ENCODE peak calls at places on chromosomes 13 and 19, in ten cellular contexts. G, I, Y, C, P, T, V, N, Q and F are unnamed samples.

GRCh38 chr19:30069535-30070197 is 127.6 kb downstream of the URI1 start:
- DNase-seq in G (peak; percentile 14), I (no peak), Y (no peak), C (no peak), P (no peak), T (no peak), V (peak; percentile 5), N (no peak), Q (no peak), F (peak; percentile 5)

GRCh38 chr19:6113616-6114188 is 3.4 kb upstream of the RFX2 start:
- DNase-seq in G (peak; percentile 32), I (no peak), Y (no peak), C (no peak), P (no peak), T (no peak), V (no peak), N (no peak), Q (no peak), F (no peak)

GRCh38 chr13:112896736-112897602 is 72.0 kb upstream of the MCF2L start:
- DNase-seq in G (no peak), I (no peak), Y (no peak), C (no peak), P (no peak), T (no peak), V (no peak), N (no peak), Q (no peak), F (peak; percentile 10)

GRCh38 chr13:33940256-33940655 is 122.3 kb downstream of the RFC3 start:
- DNase-seq in G (no peak), I (no peak), Y (no peak), C (no peak), P (no peak), T (no peak), V (no peak), N (no peak), Q (no peak), F (no peak)

GRCh38 chr19:58571575-58571947 is 1.6 kb downstream of the MZF1 start:
- DNase-seq in G (no peak), I (no peak), Y (no peak), C (no peak), P (no peak), T (no peak), V (no peak), N (no peak), Q (no peak), F (no peak)

GRCh38 chr13:107680115-107680514 is 535.2 kb downstream of the LIG4 start:
- DNase-seq in G (no peak), I (no peak), Y (peak; percentile 33), C (no peak), P (no peak), T (no peak), V (no peak), N (no peak), Q (no peak), F (no peak)

GRCh38 chr13:76463314-76463713 is 422.9 kb downstream of the KCTD12 start:
- DNase-seq in G (no peak), I (no peak), Y (no peak), C (no peak), P (no peak), T (no peak), V (no peak), N (no peak), Q (no peak), F (no peak)

GRCh38 chr13:27919934-27920676 is at the start of gene PDX1:
- DNase-seq in G (peak; percentile 70), I (no peak), Y (peak; percentile 58), C (no peak), P (no peak), T (no peak), V (peak; percentile 80), N (no peak), Q (no peak), F (peak; percentile 71)

GRCh38 chr13:54379461-54379860 is 1350.8 kb downstream of the OLFM4 start:
- DNase-seq in G (no peak), I (no peak), Y (no peak), C (no peak), P (no peak), T (no peak), V (no peak), N (no peak), Q (no peak), F (no peak)

GRCh38 chr19:53865918-53866696 is 1.6 kb upstream of the MYADM start:
- DNase-seq in G (peak; percentile 71), I (peak; percentile 46), Y (peak; percentile 57), C (peak; percentile 72), P (peak; percentile 67), T (peak; percentile 63), V (peak; percentile 78), N (peak; percentile 94), Q (peak; percentile 66), F (peak; percentile 82)

GRCh38 chr19:16417660-16418596 is 53.8 kb downstream of the EPS15L1 start:
- DNase-seq in G (peak; percentile 75), I (peak; percentile 61), Y (peak; percentile 70), C (peak; percentile 63), P (peak; percentile 80), T (peak; percentile 62), V (peak; percentile 89), N (peak; percentile 64), Q (peak; percentile 40), F (peak; percentile 79)

GRCh38 chr19:19782783-19783182 is 38.8 kb downstream of the ZNF506 start:
- DNase-seq in G (no peak), I (no peak), Y (no peak), C (no peak), P (no peak), T (no peak), V (no peak), N (no peak), Q (no peak), F (no peak)

GRCh38 chr19:49712397-49712859 is 21.5 kb downstream of the CPT1C start:
- DNase-seq in G (no peak), I (peak; percentile 28), Y (peak; percentile 78), C (no peak), P (no peak), T (peak; percentile 60), V (peak; percentile 96), N (peak; percentile 47), Q (no peak), F (peak; percentile 65)

GRCh38 chr19:35901854-35902661 is at the start of gene HCST:
- DNase-seq in G (no peak), I (no peak), Y (no peak), C (no peak), P (no peak), T (no peak), V (no peak), N (no peak), Q (no peak), F (no peak)

GRCh38 chr19:326851-327250 is 17.7 kb downstream of the MIER2 start:
- DNase-seq in G (no peak), I (no peak), Y (no peak), C (no peak), P (no peak), T (no peak), V (no peak), N (no peak), Q (no peak), F (no peak)

GRCh38 chr13:112770504-112770903 is 80.7 kb downstream of the ATP11A start:
- DNase-seq in G (no peak), I (no peak), Y (no peak), C (no peak), P (no peak), T (no peak), V (peak; percentile 23), N (no peak), Q (no peak), F (no peak)

GRCh38 chr13:32407854-32408253 is 20.1 kb downstream of the N4BP2L1 start:
- DNase-seq in G (no peak), I (no peak), Y (no peak), C (no peak), P (no peak), T (no peak), V (no peak), N (no peak), Q (no peak), F (no peak)

GRCh38 chr19:3970808-3971598 is at the start of gene DAPK3:
- DNase-seq in G (peak; percentile 98), I (peak; percentile 97), Y (peak; percentile 99), C (peak; percentile 98), P (peak; percentile 94), T (peak; percentile 98), V (peak; percentile 100), N (peak; percentile 95), Q (peak; percentile 96), F (peak; percentile 99)
- TF ChIP-seq CTCF in G (no peak), I (no peak), Y (no peak), C (no peak), P (no peak), T (no peak), V (no peak), N (no peak), Q (no peak), F (peak; percentile 41)

GRCh38 chr13:77820431-77821149 is 98.0 kb downstream of the EDNRB start:
- DNase-seq in G (no peak), I (no peak), Y (no peak), C (no peak), P (no peak), T (no peak), V (no peak), N (no peak), Q (no peak), F (no peak)
- TF ChIP-seq CTCF in G (no peak), I (no peak), Y (no peak), C (no peak), P (no peak), T (peak; percentile 16), V (peak; percentile 58), N (peak; percentile 43), Q (no peak), F (peak; percentile 29)

GRCh38 chr19:4363571-4364304 is 20.4 kb downstream of the MPND start:
- DNase-seq in G (no peak), I (no peak), Y (no peak), C (no peak), P (no peak), T (no peak), V (no peak), N (no peak), Q (no peak), F (no peak)
- TF ChIP-seq CTCF in G (no peak), I (no peak), Y (no peak), C (no peak), P (no peak), T (no peak), V (no peak), N (no peak), Q (no peak), F (no peak)

DNA sequence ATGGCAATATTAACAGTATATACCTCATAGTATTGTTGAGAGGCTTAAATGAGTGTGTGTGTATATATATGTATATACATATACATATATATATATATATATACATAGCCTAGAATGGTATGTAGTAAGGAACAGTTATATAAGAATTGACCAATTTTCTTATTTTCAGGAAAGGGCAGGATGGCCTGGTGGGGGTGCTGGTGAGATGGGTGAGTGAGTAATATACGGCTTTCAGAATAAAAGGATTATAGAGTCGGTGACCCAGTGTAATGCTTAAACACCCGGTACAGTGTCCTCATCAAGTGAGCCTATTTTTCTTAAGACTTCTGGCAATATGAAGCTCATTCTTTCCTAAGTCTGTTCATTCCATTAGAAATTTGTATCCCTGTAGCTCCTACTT is 11.7 kb upstream of the FAM216B start:
- DNase-seq in G (no peak), I (no peak), Y (no peak), C (no peak), P (no peak), T (no peak), V (no peak), N (no peak), Q (no peak), F (no peak)
- TF ChIP-seq CTCF in G (no peak), I (no peak), Y (no peak), C (no peak), P (no peak), T (no peak), V (peak; percentile 37), N (no peak), Q (no peak), F (no peak)